ENCODE peak calls at places on chromosomes 7 and 10, in four cellular contexts. One of them, this sample, is unnamed.

GRCh38 chr10:71396084-71396713 is 521 bp upstream of the CDH23 start:
- DNase-seq in HepG2: no peak
- DNase-seq in K562: peak
- DNase-seq in GM12878: no peak
- DNase-seq in this sample: peak

GRCh38 chr7:114972567-114972966 is 50.7 kb downstream of the MDFIC start:
- DNase-seq in HepG2: no peak
- DNase-seq in K562: no peak
- DNase-seq in GM12878: no peak
- DNase-seq in this sample: no peak

GRCh38 chr7:152675761-152676636 is at the start of gene XRCC2:
- DNase-seq in HepG2: peak
- DNase-seq in K562: peak
- DNase-seq in GM12878: peak
- DNase-seq in this sample: peak

GRCh38 chr10:104387130-104387888 is 33.7 kb downstream of the CFAP58 start:
- DNase-seq in HepG2: no peak
- DNase-seq in K562: no peak
- DNase-seq in GM12878: no peak
- DNase-seq in this sample: no peak

GRCh38 chr10:124074471-124075109 is 18.8 kb downstream of the CHST15 start:
- DNase-seq in HepG2: no peak
- DNase-seq in K562: no peak
- DNase-seq in GM12878: no peak
- DNase-seq in this sample: no peak

GRCh38 chr10:107545717-107546116 is 381.2 kb upstream of the SORCS1 start:
- DNase-seq in HepG2: no peak
- DNase-seq in K562: no peak
- DNase-seq in GM12878: no peak
- DNase-seq in this sample: no peak

GRCh38 chr10:27699778-27700177 is 45.8 kb downstream of the MKX start:
- DNase-seq in HepG2: no peak
- DNase-seq in K562: no peak
- DNase-seq in GM12878: no peak
- DNase-seq in this sample: no peak

GRCh38 chr10:23100331-23101030 is 5.1 kb downstream of the MSRB2 start:
- DNase-seq in HepG2: no peak
- DNase-seq in K562: no peak
- DNase-seq in GM12878: no peak
- DNase-seq in this sample: no peak

GRCh38 chr10:79239275-79239779 is 107.9 kb upstream of the PPIF start:
- DNase-seq in HepG2: no peak
- DNase-seq in K562: peak
- DNase-seq in GM12878: no peak
- DNase-seq in this sample: no peak

GRCh38 chr7:72538856-72539255 is 126.7 kb upstream of the CALN1 start:
- DNase-seq in HepG2: peak
- DNase-seq in K562: no peak
- DNase-seq in GM12878: no peak
- DNase-seq in this sample: no peak

GRCh38 chr10:84499846-84500245 is 171.5 kb downstream of the CCSER2 start:
- DNase-seq in HepG2: no peak
- DNase-seq in K562: no peak
- DNase-seq in GM12878: no peak
- DNase-seq in this sample: no peak

GRCh38 chr7:40570218-40570617 is 435.4 kb downstream of the SUGCT start:
- DNase-seq in HepG2: no peak
- DNase-seq in K562: no peak
- DNase-seq in GM12878: no peak
- DNase-seq in this sample: no peak

GRCh38 chr10:14056545-14057332 is 274.0 kb downstream of the FRMD4A start:
- DNase-seq in HepG2: no peak
- DNase-seq in K562: no peak
- DNase-seq in GM12878: no peak
- DNase-seq in this sample: no peak

GRCh38 chr7:1022356-1022755 is 22.0 kb upstream of the GPR146 start:
- DNase-seq in HepG2: no peak
- DNase-seq in K562: no peak
- DNase-seq in GM12878: no peak
- DNase-seq in this sample: no peak

GRCh38 chr10:12579954-12580858 is 230.9 kb downstream of the CAMK1D start:
- DNase-seq in HepG2: no peak
- DNase-seq in K562: no peak
- DNase-seq in GM12878: no peak
- DNase-seq in this sample: no peak

GRCh38 chr10:128080641-128081040 is 45.6 kb downstream of the MKI67 start:
- DNase-seq in HepG2: no peak
- DNase-seq in K562: no peak
- DNase-seq in GM12878: no peak
- DNase-seq in this sample: no peak

GRCh38 chr10:112497347-112497950 is 50.4 kb downstream of the VTI1A start:
- DNase-seq in HepG2: no peak
- DNase-seq in K562: no peak
- DNase-seq in GM12878: no peak
- DNase-seq in this sample: no peak

GRCh38 chr10:62502995-62503613 is 128.9 kb downstream of the ZNF365 start:
- DNase-seq in HepG2: no peak
- DNase-seq in K562: no peak
- DNase-seq in GM12878: no peak
- DNase-seq in this sample: no peak

GRCh38 chr10:127216786-127217185 is 20.4 kb upstream of the INSYN2A start:
- DNase-seq in HepG2: no peak
- DNase-seq in K562: no peak
- DNase-seq in GM12878: no peak
- DNase-seq in this sample: no peak

GRCh38 chr7:40916811-40917210 is 782.0 kb downstream of the SUGCT start:
- DNase-seq in HepG2: no peak
- DNase-seq in K562: no peak
- DNase-seq in GM12878: no peak
- DNase-seq in this sample: no peak

GRCh38 chr7:150439926-150440325 is 10.5 kb upstream of the GIMAP8 start:
- DNase-seq in HepG2: no peak
- DNase-seq in K562: no peak
- DNase-seq in GM12878: no peak
- DNase-seq in this sample: no peak

GRCh38 chr10:103676851-103677417 is 178.4 kb downstream of the SH3PXD2A start:
- DNase-seq in HepG2: no peak
- DNase-seq in K562: no peak
- DNase-seq in GM12878: no peak
- DNase-seq in this sample: no peak

GRCh38 chr7:93361853-93362252 is 129.7 kb downstream of the VPS50 start:
- DNase-seq in HepG2: no peak
- DNase-seq in K562: no peak
- DNase-seq in GM12878: no peak
- DNase-seq in this sample: no peak

GRCh38 chr7:954330-955238 is at the start of gene ADAP1:
- DNase-seq in HepG2: no peak
- DNase-seq in K562: peak
- DNase-seq in GM12878: no peak
- DNase-seq in this sample: peak

GRCh38 chr10:4136121-4136520 is 351.1 kb upstream of the KLF6 start:
- DNase-seq in HepG2: no peak
- DNase-seq in K562: no peak
- DNase-seq in GM12878: peak
- DNase-seq in this sample: no peak

GRCh38 chr7:12796397-12797136 is 109.1 kb downstream of the ARL4A start:
- DNase-seq in HepG2: no peak
- DNase-seq in K562: peak
- DNase-seq in GM12878: no peak
- DNase-seq in this sample: no peak

GRCh38 chr7:12803542-12803941 is 116.1 kb downstream of the ARL4A start:
- DNase-seq in HepG2: no peak
- DNase-seq in K562: no peak
- DNase-seq in GM12878: no peak
- DNase-seq in this sample: no peak

GRCh38 chr7:12801107-12801506 is 113.7 kb downstream of the ARL4A start:
- DNase-seq in HepG2: no peak
- DNase-seq in K562: no peak
- DNase-seq in GM12878: no peak
- DNase-seq in this sample: no peak

GRCh38 chr7:12802070-12802469 is 114.6 kb downstream of the ARL4A start:
- DNase-seq in HepG2: no peak
- DNase-seq in K562: no peak
- DNase-seq in GM12878: no peak
- DNase-seq in this sample: no peak

DNA sequence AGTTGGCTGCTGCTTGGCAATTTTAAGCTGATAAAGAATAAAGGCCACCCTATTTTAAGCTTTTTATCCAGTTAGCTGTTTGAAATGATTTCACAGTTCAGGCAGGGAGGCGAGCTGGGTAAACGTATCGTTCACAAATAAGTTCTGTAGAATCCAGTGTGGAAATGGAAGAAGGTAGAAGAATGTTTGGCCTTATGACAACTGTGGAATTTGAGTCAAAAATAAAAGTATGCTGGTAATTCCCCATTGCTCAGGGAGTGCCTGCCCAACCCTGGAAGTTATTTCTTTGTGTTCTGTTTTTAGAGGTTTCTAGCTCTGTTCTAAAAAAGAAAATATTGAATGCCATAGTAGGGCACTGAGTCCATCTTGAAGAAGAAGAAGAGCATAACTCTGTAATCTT is 113.1 kb downstream of the ARL4A start:
- DNase-seq in HepG2: no peak
- DNase-seq in K562: no peak
- DNase-seq in GM12878: no peak
- DNase-seq in this sample: no peak
- TF ChIP-seq TARDBP in HepG2: no peak
- TF ChIP-seq TARDBP in K562: no peak
- TF ChIP-seq TARDBP in GM12878: no peak
- TF ChIP-seq TARDBP in this sample: no peak

DNA sequence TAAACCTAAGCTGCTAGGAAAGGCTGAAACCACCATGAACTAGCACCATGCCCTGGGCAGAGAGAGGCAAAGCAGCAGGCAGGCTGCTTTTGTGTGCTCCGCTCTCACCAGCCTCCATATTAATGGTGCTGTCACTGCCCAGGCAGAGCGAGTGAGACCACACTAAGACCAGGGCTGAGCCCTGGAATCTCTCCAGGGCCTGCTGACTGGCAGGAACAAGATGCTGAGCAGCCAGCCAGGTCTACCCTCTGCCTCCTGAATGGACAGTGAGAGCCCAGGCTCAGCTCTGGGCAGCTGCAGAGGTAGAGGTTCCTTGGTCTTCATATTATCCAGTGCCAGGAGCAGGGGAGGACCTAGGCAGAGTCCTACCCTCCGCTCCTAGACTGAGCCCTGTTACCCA is 1.6 kb upstream of the CRHR2 start:
- DNase-seq in HepG2: no peak
- DNase-seq in K562: no peak
- DNase-seq in GM12878: no peak
- DNase-seq in this sample: no peak
- TF ChIP-seq TARDBP in HepG2: no peak
- TF ChIP-seq TARDBP in K562: no peak
- TF ChIP-seq TARDBP in GM12878: no peak
- TF ChIP-seq TARDBP in this sample: no peak

GRCh38 chr7:27110163-27110976 is 7.9 kb upstream of the HOXA2 start:
- DNase-seq in HepG2: no peak
- DNase-seq in K562: no peak
- DNase-seq in GM12878: no peak
- DNase-seq in this sample: peak

GRCh38 chr7:27112361-27112760 is 9.9 kb upstream of the HOXA2 start:
- DNase-seq in HepG2: no peak
- DNase-seq in K562: no peak
- DNase-seq in GM12878: no peak
- DNase-seq in this sample: no peak

GRCh38 chr7:27111753-27112277 is 9.3 kb upstream of the HOXA2 start:
- DNase-seq in HepG2: no peak
- DNase-seq in K562: no peak
- DNase-seq in GM12878: no peak
- DNase-seq in this sample: no peak

GRCh38 chr7:27109533-27110162 is 7.2 kb upstream of the HOXA2 start:
- DNase-seq in HepG2: no peak
- DNase-seq in K562: no peak
- DNase-seq in GM12878: no peak
- DNase-seq in this sample: no peak

DNA sequence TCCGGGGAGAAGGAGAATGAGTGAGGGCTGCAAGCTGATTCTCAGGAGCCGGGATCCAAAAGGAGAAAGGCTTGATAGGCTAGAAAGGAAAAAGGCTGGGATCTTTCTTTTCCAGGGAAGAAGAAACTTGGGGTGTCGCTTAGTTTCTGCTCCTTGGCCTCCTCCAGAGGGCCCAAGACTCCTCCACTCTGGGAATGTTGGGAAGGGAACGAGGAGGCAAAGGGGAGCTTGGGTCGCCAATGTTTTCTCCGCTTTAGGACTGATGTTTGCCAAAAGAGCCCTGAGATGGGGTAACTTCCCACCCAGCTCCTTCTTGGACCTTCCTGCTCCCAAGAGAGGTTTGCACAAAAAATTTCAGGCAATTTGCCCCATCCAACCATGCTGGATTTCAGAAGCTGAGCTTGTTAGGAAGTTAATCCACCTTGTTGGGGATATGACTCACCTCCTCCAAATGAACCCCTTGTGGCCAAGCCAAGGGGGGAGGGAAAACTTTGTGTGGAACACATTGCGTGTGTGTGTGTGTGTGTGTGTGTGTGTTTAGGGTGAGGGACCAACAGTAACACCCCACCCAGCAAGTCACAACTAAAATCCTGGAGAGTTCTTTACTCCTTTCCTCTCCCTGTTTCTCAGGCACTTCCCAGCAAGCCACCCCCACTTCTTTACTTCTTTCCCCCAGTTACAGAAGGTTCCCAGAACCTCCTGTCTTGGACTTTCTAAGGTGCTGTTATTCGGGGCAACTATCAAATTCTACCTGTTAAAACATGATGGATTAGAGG is 8.7 kb upstream of the HOXA2 start:
- DNase-seq in HepG2: no peak
- DNase-seq in K562: no peak
- DNase-seq in GM12878: no peak
- DNase-seq in this sample: no peak
- TF ChIP-seq TARDBP in HepG2: no peak
- TF ChIP-seq TARDBP in K562: no peak
- TF ChIP-seq TARDBP in GM12878: no peak
- TF ChIP-seq TARDBP in this sample: no peak

DNA sequence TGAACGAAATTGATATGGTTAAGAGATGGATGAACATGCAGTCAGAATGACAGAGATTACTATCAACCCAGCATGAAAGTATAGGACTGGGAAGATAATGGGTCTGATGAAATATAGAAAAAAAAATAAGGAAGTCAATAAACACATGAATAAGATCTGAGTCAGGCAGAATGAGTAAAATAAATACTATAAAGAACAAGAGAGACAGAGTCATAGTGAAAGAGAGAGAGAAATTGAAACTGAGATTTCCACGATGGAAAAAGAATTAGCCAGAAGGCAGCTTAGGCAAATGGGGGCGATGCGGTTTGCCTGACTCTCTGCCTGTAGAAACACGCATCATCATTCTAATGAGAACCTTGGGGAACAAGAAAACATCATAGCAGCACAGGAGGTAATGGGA is 26.6 kb downstream of the SEMA3D start:
- DNase-seq in HepG2: no peak
- DNase-seq in K562: no peak
- DNase-seq in GM12878: peak
- DNase-seq in this sample: no peak
- TF ChIP-seq TARDBP in HepG2: no peak
- TF ChIP-seq TARDBP in K562: no peak
- TF ChIP-seq TARDBP in GM12878: no peak
- TF ChIP-seq TARDBP in this sample: no peak

This sample was measured in HEK293T.